ENCODE peak calls at places on chromosomes 6 and 20, in nine cellular contexts. G, M, Z, O, P, E, X, T and C are unnamed samples.

GRCh38 chr6:6466967-6467761 is 121.4 kb upstream of the LY86 start:
- DNase-seq in E (no peak), G (no peak), T (no peak), M (no peak), Z (no peak), X (no peak), P (no peak), O (no peak), C (no peak)

GRCh38 chr6:132612449-132613116 is 11.5 kb downstream of the TAAR2 start:
- DNase-seq in G (no peak), T (no peak), E (no peak), X (no peak), Z (no peak), P (no peak), M (no peak), O (no peak), C (peak)

GRCh38 chr6:100175814-100176275 is 181.8 kb upstream of the MCHR2 start:
- DNase-seq in G (peak), M (peak), T (no peak), P (peak), O (no peak), Z (no peak), E (peak), X (no peak), C (peak)

GRCh38 chr20:31842471-31843157 is 2.8 kb downstream of the FOXS1 start:
- DNase-seq in X (no peak), O (no peak), Z (no peak), P (no peak), T (no peak), M (peak), G (no peak), E (peak), C (no peak)

GRCh38 chr20:19252670-19253120 is 40.3 kb downstream of the SLC24A3 start:
- DNase-seq in P (no peak), G (no peak), E (no peak), T (no peak), Z (no peak), M (peak), O (no peak), X (no peak), C (no peak)

GRCh38 chr20:44616604-44616964 is 34.2 kb downstream of the PKIG start:
- DNase-seq in Z (no peak), M (no peak), X (no peak), O (no peak), T (no peak), P (no peak), E (peak), G (no peak), C (no peak)

GRCh38 chr20:4160761-4161305 is 145.5 kb upstream of the RNF24 start:
- DNase-seq in X (no peak), Z (peak), P (peak), O (no peak), T (peak), M (peak), E (peak), G (no peak), C (peak)

GRCh38 chr20:32664352-32665159 is 9.2 kb downstream of the C20orf203 start:
- DNase-seq in O (no peak), G (no peak), Z (no peak), M (no peak), E (no peak), P (no peak), T (no peak), X (no peak), C (peak)

GRCh38 chr6:49269190-49269589 is 193.9 kb downstream of the MMUT start:
- DNase-seq in M (no peak), G (no peak), X (no peak), P (no peak), T (no peak), E (no peak), O (no peak), Z (no peak), C (no peak)

GRCh38 chr6:163661271-163661671 is 246.8 kb downstream of the QKI start:
- DNase-seq in T (no peak), E (no peak), M (no peak), Z (no peak), O (no peak), P (no peak), G (no peak), X (peak), C (no peak)

GRCh38 chr6:127117979-127118504 is 429 bp upstream of the RSPO3 start:
- DNase-seq in Z (peak), P (no peak), X (no peak), M (no peak), T (no peak), E (peak), G (no peak), O (no peak), C (no peak)

GRCh38 chr20:52207020-52207810 is 15.6 kb upstream of the ZFP64 start:
- DNase-seq in M (no peak), Z (no peak), X (no peak), G (no peak), E (no peak), T (no peak), O (no peak), P (no peak), C (no peak)

GRCh38 chr6:136014454-136015421 is 163.2 kb downstream of the PDE7B start:
- DNase-seq in P (no peak), G (peak), T (no peak), M (peak), X (no peak), E (no peak), O (no peak), Z (no peak), C (no peak)

GRCh38 chr20:4714818-4715217 is 6.9 kb upstream of the PRND start:
- DNase-seq in O (no peak), T (no peak), E (no peak), G (no peak), M (no peak), X (no peak), P (no peak), Z (no peak), C (no peak)

GRCh38 chr6:43228951-43229802 is at the start of gene DNPH1:
- DNase-seq in P (peak), T (peak), X (peak), E (peak), Z (peak), G (no peak), M (peak), O (peak), C (peak)

GRCh38 chr6:36633915-36634314 is 39.8 kb downstream of the SRSF3 start:
- DNase-seq in T (no peak), Z (no peak), P (peak), X (no peak), E (peak), M (peak), O (no peak), G (no peak), C (peak)